ENCODE peak calls at places on chromosomes 11 and 22, in five cellular contexts. R is stomach, S is mucosa of gallbladder, K is transverse colon, T is myocyte. Q is an unnamed sample.

GRCh38 chr11:124194696-124195418 is 11.7 kb downstream of the OR10D3 start:
- DNase-seq in R (peak), T (peak), S (peak), K (peak), Q (peak)

GRCh38 chr11:18802381-18803257 is 11.0 kb upstream of the PTPN5 start:
- DNase-seq in S (peak), R (peak), T (peak), K (peak), Q (peak)

GRCh38 chr22:28025866-28026575 is 107.0 kb upstream of the PITPNB start:
- DNase-seq in K (no peak), R (peak), S (no peak), T (no peak), Q (peak)

GRCh38 chr11:1060885-1061616 is 13.6 kb upstream of the MUC2 start:
- DNase-seq in T (peak), K (peak), R (peak), S (peak), Q (peak)

GRCh38 chr11:80165763-80166162 is 724.9 kb upstream of the TENM4 start:
- DNase-seq in S (no peak), R (no peak), T (no peak), K (no peak), Q (no peak)

GRCh38 chr22:48753752-48754517 is 1073.7 kb downstream of the BRD1 start:
- DNase-seq in K (no peak), S (peak), T (no peak), R (peak), Q (peak)

GRCh38 chr11:57566035-57566504 is 1.4 kb downstream of the UBE2L6 start:
- DNase-seq in S (peak), T (peak), K (peak), R (peak), Q (peak)

GRCh38 chr11:8239056-8239455 is 24.6 kb downstream of the LMO1 start:
- DNase-seq in T (no peak), S (no peak), K (no peak), R (no peak), Q (no peak)

GRCh38 chr11:110430267-110431211 is 791 bp downstream of the FDX1 start:
- DNase-seq in R (peak), K (peak), T (peak), S (peak), Q (peak)

GRCh38 chr11:35424157-35424945 is 5.0 kb upstream of the SLC1A2 start:
- DNase-seq in R (no peak), K (no peak), T (peak), S (no peak), Q (no peak)

GRCh38 chr11:117877120-117877784 is 794 bp upstream of the FXYD6 start:
- DNase-seq in K (no peak), T (no peak), R (no peak), S (no peak), Q (no peak)

GRCh38 chr11:293852-294661 is 5.1 kb downstream of the PGGHG start:
- DNase-seq in K (no peak), S (no peak), R (no peak), T (no peak), Q (no peak)

GRCh38 chr22:36027579-36027959 is 1.1 kb downstream of the RBFOX2 start:
- DNase-seq in T (no peak), S (no peak), K (peak), R (no peak), Q (peak)

GRCh38 chr11:65849366-65849765 is 8.6 kb downstream of the CFL1 start:
- DNase-seq in K (peak), R (no peak), S (no peak), T (no peak), Q (no peak)

GRCh38 chr11:29534831-29535230 is 482.0 kb downstream of the KCNA4 start:
- DNase-seq in K (no peak), S (no peak), T (peak), R (no peak), Q (no peak)

GRCh38 chr11:2434008-2434407 is 10.3 kb downstream of the TRPM5 start:
- DNase-seq in T (no peak), K (no peak), R (no peak), S (no peak), Q (no peak)

GRCh38 chr11:79045018-79045787 is 395.6 kb downstream of the TENM4 start:
- DNase-seq in R (no peak), T (no peak), S (peak), K (no peak), Q (no peak)

GRCh38 chr11:117072517-117073218 is 25.6 kb downstream of the SIK3 start:
- DNase-seq in T (peak), R (no peak), S (peak), K (no peak), Q (no peak)

GRCh38 chr22:37465721-37466120 is 20.5 kb downstream of the MFNG start:
- DNase-seq in R (no peak), S (no peak), T (no peak), K (no peak), Q (no peak)

GRCh38 chr11:73288197-73288872 is 16.2 kb downstream of the P2RY6 start:
- DNase-seq in S (no peak), K (no peak), T (no peak), R (no peak), Q (no peak)

GRCh38 chr11:78112588-78113275 is 26.7 kb downstream of the ALG8 start:
- DNase-seq in T (no peak), S (no peak), K (no peak), R (no peak), Q (no peak)

GRCh38 chr11:134958870-134959269 is 546.8 kb upstream of the B3GAT1 start:
- DNase-seq in S (no peak), K (no peak), R (no peak), T (no peak), Q (no peak)

GRCh38 chr22:17606472-17606871 is 22.1 kb downstream of the ATP6V1E1 start:
- DNase-seq in T (no peak), K (no peak), R (no peak), S (no peak), Q (no peak)